ENCODE peak calls at places on chromosomes 13 and 19, in ten cellular contexts. One of them, this sample, is unnamed.

GRCh38 chr19:4647676-4648644 is 8.6 kb downstream of the TNFAIP8L1 start:
- DNase-seq in AG09319: no peak
- DNase-seq in WTC11: peak
- DNase-seq in dorsolateral prefrontal cortex: no peak
- DNase-seq in lower leg skin: no peak
- DNase-seq in WERI-Rb-1: no peak
- DNase-seq in activated B cell treated with CpG ODN at 0.5 μM for 24 hours: no peak
- DNase-seq in cardiac muscle cell: peak
- DNase-seq in AG04449: no peak
- DNase-seq in omental fat pad: no peak
- DNase-seq in this sample: no peak

GRCh38 chr13:78586706-78587105 is 16.6 kb downstream of the POU4F1 start:
- DNase-seq in AG09319: no peak
- DNase-seq in WTC11: peak
- DNase-seq in dorsolateral prefrontal cortex: no peak
- DNase-seq in lower leg skin: no peak
- DNase-seq in WERI-Rb-1: no peak
- DNase-seq in activated B cell treated with CpG ODN at 0.5 μM for 24 hours: no peak
- DNase-seq in cardiac muscle cell: no peak
- DNase-seq in AG04449: no peak
- DNase-seq in omental fat pad: no peak
- DNase-seq in this sample: no peak

GRCh38 chr13:93714171-93714570 is 487.6 kb downstream of the GPC6 start:
- DNase-seq in AG09319: no peak
- DNase-seq in WTC11: no peak
- DNase-seq in dorsolateral prefrontal cortex: no peak
- DNase-seq in lower leg skin: no peak
- DNase-seq in WERI-Rb-1: no peak
- DNase-seq in activated B cell treated with CpG ODN at 0.5 μM for 24 hours: no peak
- DNase-seq in cardiac muscle cell: no peak
- DNase-seq in AG04449: no peak
- DNase-seq in omental fat pad: no peak
- DNase-seq in this sample: no peak

GRCh38 chr19:5557691-5558090 is 10.1 kb downstream of the TINCR start:
- DNase-seq in AG09319: no peak
- DNase-seq in WTC11: no peak
- DNase-seq in dorsolateral prefrontal cortex: no peak
- DNase-seq in lower leg skin: peak
- DNase-seq in WERI-Rb-1: no peak
- DNase-seq in activated B cell treated with CpG ODN at 0.5 μM for 24 hours: no peak
- DNase-seq in cardiac muscle cell: no peak
- DNase-seq in AG04449: no peak
- DNase-seq in omental fat pad: no peak
- DNase-seq in this sample: no peak

GRCh38 chr13:24280722-24281121 is 28.7 kb upstream of the C1QTNF9 start:
- DNase-seq in AG09319: no peak
- DNase-seq in WTC11: no peak
- DNase-seq in dorsolateral prefrontal cortex: no peak
- DNase-seq in lower leg skin: no peak
- DNase-seq in WERI-Rb-1: no peak
- DNase-seq in activated B cell treated with CpG ODN at 0.5 μM for 24 hours: no peak
- DNase-seq in cardiac muscle cell: no peak
- DNase-seq in AG04449: no peak
- DNase-seq in omental fat pad: no peak
- DNase-seq in this sample: no peak

GRCh38 chr13:35881360-35881759 is 249.8 kb downstream of the DCLK1 start:
- DNase-seq in AG09319: no peak
- DNase-seq in WTC11: no peak
- DNase-seq in dorsolateral prefrontal cortex: no peak
- DNase-seq in lower leg skin: no peak
- DNase-seq in WERI-Rb-1: no peak
- DNase-seq in activated B cell treated with CpG ODN at 0.5 μM for 24 hours: no peak
- DNase-seq in cardiac muscle cell: peak
- DNase-seq in AG04449: no peak
- DNase-seq in omental fat pad: no peak
- DNase-seq in this sample: no peak

GRCh38 chr13:42405665-42406390 is 133.9 kb downstream of the AKAP11 start:
- DNase-seq in AG09319: no peak
- DNase-seq in WTC11: no peak
- DNase-seq in dorsolateral prefrontal cortex: no peak
- DNase-seq in lower leg skin: no peak
- DNase-seq in WERI-Rb-1: no peak
- DNase-seq in activated B cell treated with CpG ODN at 0.5 μM for 24 hours: peak
- DNase-seq in cardiac muscle cell: peak
- DNase-seq in AG04449: peak
- DNase-seq in omental fat pad: no peak
- DNase-seq in this sample: no peak

GRCh38 chr19:36256853-36257511 is 42.1 kb downstream of the ZNF146 start:
- DNase-seq in AG09319: no peak
- DNase-seq in WTC11: no peak
- DNase-seq in dorsolateral prefrontal cortex: no peak
- DNase-seq in lower leg skin: no peak
- DNase-seq in WERI-Rb-1: no peak
- DNase-seq in activated B cell treated with CpG ODN at 0.5 μM for 24 hours: no peak
- DNase-seq in cardiac muscle cell: no peak
- DNase-seq in AG04449: no peak
- DNase-seq in omental fat pad: no peak
- DNase-seq in this sample: no peak

GRCh38 chr19:53511933-53512374 is 26.0 kb upstream of the ZNF331 start:
- DNase-seq in AG09319: peak
- DNase-seq in WTC11: peak
- DNase-seq in dorsolateral prefrontal cortex: peak
- DNase-seq in lower leg skin: no peak
- DNase-seq in WERI-Rb-1: peak
- DNase-seq in activated B cell treated with CpG ODN at 0.5 μM for 24 hours: peak
- DNase-seq in cardiac muscle cell: peak
- DNase-seq in AG04449: no peak
- DNase-seq in omental fat pad: peak
- DNase-seq in this sample: no peak

GRCh38 chr13:31538067-31539042 is 201.0 kb upstream of the RXFP2 start:
- DNase-seq in AG09319: no peak
- DNase-seq in WTC11: no peak
- DNase-seq in dorsolateral prefrontal cortex: no peak
- DNase-seq in lower leg skin: no peak
- DNase-seq in WERI-Rb-1: no peak
- DNase-seq in activated B cell treated with CpG ODN at 0.5 μM for 24 hours: no peak
- DNase-seq in cardiac muscle cell: peak
- DNase-seq in AG04449: no peak
- DNase-seq in omental fat pad: no peak
- DNase-seq in this sample: no peak

GRCh38 chr13:83503424-83503823 is 378.9 kb downstream of the SLITRK1 start:
- DNase-seq in AG09319: no peak
- DNase-seq in WTC11: no peak
- DNase-seq in dorsolateral prefrontal cortex: no peak
- DNase-seq in lower leg skin: no peak
- DNase-seq in WERI-Rb-1: no peak
- DNase-seq in activated B cell treated with CpG ODN at 0.5 μM for 24 hours: no peak
- DNase-seq in cardiac muscle cell: peak
- DNase-seq in AG04449: peak
- DNase-seq in omental fat pad: no peak
- DNase-seq in this sample: no peak

GRCh38 chr19:12244370-12244769 is 50.3 kb downstream of the ZNF44 start:
- DNase-seq in AG09319: no peak
- DNase-seq in WTC11: no peak
- DNase-seq in dorsolateral prefrontal cortex: no peak
- DNase-seq in lower leg skin: no peak
- DNase-seq in WERI-Rb-1: no peak
- DNase-seq in activated B cell treated with CpG ODN at 0.5 μM for 24 hours: no peak
- DNase-seq in cardiac muscle cell: no peak
- DNase-seq in AG04449: no peak
- DNase-seq in omental fat pad: no peak
- DNase-seq in this sample: no peak
- TF ChIP-seq CTCF in AG09319: no peak
- TF ChIP-seq CTCF in WTC11: peak
- TF ChIP-seq CTCF in dorsolateral prefrontal cortex: no peak
- TF ChIP-seq CTCF in lower leg skin: no peak
- TF ChIP-seq CTCF in WERI-Rb-1: peak
- TF ChIP-seq CTCF in activated B cell treated with CpG ODN at 0.5 μM for 24 hours: no peak
- TF ChIP-seq CTCF in cardiac muscle cell: no peak
- TF ChIP-seq CTCF in AG04449: no peak
- TF ChIP-seq CTCF in omental fat pad: no peak
- TF ChIP-seq CTCF in this sample: peak

GRCh38 chr19:27777726-27778125 is 1435.2 kb downstream of the UQCRFS1 start:
- DNase-seq in AG09319: no peak
- DNase-seq in WTC11: no peak
- DNase-seq in dorsolateral prefrontal cortex: no peak
- DNase-seq in lower leg skin: no peak
- DNase-seq in WERI-Rb-1: peak
- DNase-seq in activated B cell treated with CpG ODN at 0.5 μM for 24 hours: no peak
- DNase-seq in cardiac muscle cell: no peak
- DNase-seq in AG04449: no peak
- DNase-seq in omental fat pad: no peak
- DNase-seq in this sample: no peak
- TF ChIP-seq CTCF in AG09319: no peak
- TF ChIP-seq CTCF in WTC11: no peak
- TF ChIP-seq CTCF in dorsolateral prefrontal cortex: no peak
- TF ChIP-seq CTCF in lower leg skin: no peak
- TF ChIP-seq CTCF in WERI-Rb-1: peak
- TF ChIP-seq CTCF in activated B cell treated with CpG ODN at 0.5 μM for 24 hours: no peak
- TF ChIP-seq CTCF in cardiac muscle cell: no peak
- TF ChIP-seq CTCF in AG04449: no peak
- TF ChIP-seq CTCF in omental fat pad: no peak
- TF ChIP-seq CTCF in this sample: no peak

GRCh38 chr19:48341006-48341405 is 15.7 kb downstream of the EMP3 start:
- DNase-seq in AG09319: no peak
- DNase-seq in WTC11: no peak
- DNase-seq in dorsolateral prefrontal cortex: peak
- DNase-seq in lower leg skin: peak
- DNase-seq in WERI-Rb-1: no peak
- DNase-seq in activated B cell treated with CpG ODN at 0.5 μM for 24 hours: no peak
- DNase-seq in cardiac muscle cell: no peak
- DNase-seq in AG04449: no peak
- DNase-seq in omental fat pad: no peak
- DNase-seq in this sample: no peak

GRCh38 chr19:48341515-48342413 is 16.4 kb downstream of the EMP3 start:
- DNase-seq in AG09319: no peak
- DNase-seq in WTC11: no peak
- DNase-seq in dorsolateral prefrontal cortex: no peak
- DNase-seq in lower leg skin: no peak
- DNase-seq in WERI-Rb-1: no peak
- DNase-seq in activated B cell treated with CpG ODN at 0.5 μM for 24 hours: no peak
- DNase-seq in cardiac muscle cell: no peak
- DNase-seq in AG04449: no peak
- DNase-seq in omental fat pad: no peak
- DNase-seq in this sample: no peak

GRCh38 chr19:48338253-48338755 is 13.0 kb downstream of the EMP3 start:
- DNase-seq in AG09319: no peak
- DNase-seq in WTC11: no peak
- DNase-seq in dorsolateral prefrontal cortex: no peak
- DNase-seq in lower leg skin: no peak
- DNase-seq in WERI-Rb-1: no peak
- DNase-seq in activated B cell treated with CpG ODN at 0.5 μM for 24 hours: no peak
- DNase-seq in cardiac muscle cell: no peak
- DNase-seq in AG04449: no peak
- DNase-seq in omental fat pad: no peak
- DNase-seq in this sample: no peak

GRCh38 chr19:48342414-48342738 is 17.0 kb downstream of the EMP3 start:
- DNase-seq in AG09319: no peak
- DNase-seq in WTC11: no peak
- DNase-seq in dorsolateral prefrontal cortex: no peak
- DNase-seq in lower leg skin: no peak
- DNase-seq in WERI-Rb-1: no peak
- DNase-seq in activated B cell treated with CpG ODN at 0.5 μM for 24 hours: no peak
- DNase-seq in cardiac muscle cell: no peak
- DNase-seq in AG04449: no peak
- DNase-seq in omental fat pad: no peak
- DNase-seq in this sample: no peak

DNA sequence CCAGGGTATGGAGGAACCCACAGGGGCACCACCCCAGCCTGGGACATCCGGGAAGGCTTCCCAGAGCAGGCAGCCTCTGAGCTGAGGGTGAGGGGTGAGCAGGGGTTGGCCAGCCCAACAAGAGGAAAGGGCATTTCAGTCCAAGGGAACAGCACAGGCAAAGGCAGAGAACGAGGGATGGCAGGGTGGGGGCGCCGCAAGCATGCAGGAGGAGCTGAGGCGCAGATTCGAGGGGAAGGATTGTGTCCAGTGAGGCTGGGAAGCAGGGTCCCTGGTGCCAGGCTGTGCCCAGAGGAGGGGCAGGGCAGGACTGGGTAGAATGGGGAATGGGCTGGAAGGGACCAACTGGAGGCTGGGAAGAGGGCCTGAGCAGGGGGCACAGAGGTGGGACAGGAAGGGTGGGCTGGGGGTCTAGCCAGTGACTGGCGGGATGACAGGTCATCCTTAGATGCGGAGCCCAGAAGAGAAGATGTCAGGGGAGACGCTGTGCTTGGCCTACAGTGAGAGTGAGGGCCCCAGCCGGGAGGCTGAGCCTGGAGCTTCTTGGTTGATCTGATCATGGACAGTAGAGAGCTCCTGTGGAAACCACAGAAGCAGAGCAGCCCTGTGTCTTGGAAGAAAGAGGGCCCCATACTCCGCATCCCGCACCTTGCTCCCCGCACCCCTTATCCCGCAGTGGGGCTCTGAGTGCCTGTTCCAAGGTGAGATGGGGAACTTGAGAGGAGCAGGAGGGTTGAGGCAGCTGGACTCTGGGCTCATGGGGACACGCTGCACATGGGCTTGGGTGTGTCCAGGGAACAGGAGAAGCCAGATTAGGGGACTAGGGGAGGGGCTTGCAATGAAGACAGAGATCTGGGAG is 13.7 kb downstream of the EMP3 start:
- DNase-seq in AG09319: no peak
- DNase-seq in WTC11: no peak
- DNase-seq in dorsolateral prefrontal cortex: no peak
- DNase-seq in lower leg skin: no peak
- DNase-seq in WERI-Rb-1: peak
- DNase-seq in activated B cell treated with CpG ODN at 0.5 μM for 24 hours: no peak
- DNase-seq in cardiac muscle cell: no peak
- DNase-seq in AG04449: no peak
- DNase-seq in omental fat pad: no peak
- DNase-seq in this sample: no peak
- TF ChIP-seq CTCF in AG09319: no peak
- TF ChIP-seq CTCF in WTC11: no peak
- TF ChIP-seq CTCF in dorsolateral prefrontal cortex: no peak
- TF ChIP-seq CTCF in lower leg skin: no peak
- TF ChIP-seq CTCF in WERI-Rb-1: peak
- TF ChIP-seq CTCF in activated B cell treated with CpG ODN at 0.5 μM for 24 hours: no peak
- TF ChIP-seq CTCF in cardiac muscle cell: no peak
- TF ChIP-seq CTCF in AG04449: no peak
- TF ChIP-seq CTCF in omental fat pad: no peak
- TF ChIP-seq CTCF in this sample: no peak

GRCh38 chr13:21913010-21913409 is 242.1 kb downstream of the FGF9 start:
- DNase-seq in AG09319: no peak
- DNase-seq in WTC11: peak
- DNase-seq in dorsolateral prefrontal cortex: no peak
- DNase-seq in lower leg skin: no peak
- DNase-seq in WERI-Rb-1: no peak
- DNase-seq in activated B cell treated with CpG ODN at 0.5 μM for 24 hours: no peak
- DNase-seq in cardiac muscle cell: no peak
- DNase-seq in AG04449: no peak
- DNase-seq in omental fat pad: no peak
- DNase-seq in this sample: no peak
- TF ChIP-seq CTCF in AG09319: no peak
- TF ChIP-seq CTCF in WTC11: peak
- TF ChIP-seq CTCF in dorsolateral prefrontal cortex: no peak
- TF ChIP-seq CTCF in lower leg skin: no peak
- TF ChIP-seq CTCF in WERI-Rb-1: peak
- TF ChIP-seq CTCF in activated B cell treated with CpG ODN at 0.5 μM for 24 hours: no peak
- TF ChIP-seq CTCF in cardiac muscle cell: no peak
- TF ChIP-seq CTCF in AG04449: no peak
- TF ChIP-seq CTCF in omental fat pad: no peak
- TF ChIP-seq CTCF in this sample: no peak

This sample was measured in D721Med.